ENCODE peak calls at places on chromosomes 2 and 18, in seven cellular contexts. V, N, Y, S, P, X and G are unnamed samples.

GRCh38 chr2:98664323-98664722 is 55.9 kb downstream of the UNC50 start:
- DNase-seq in V (no peak), N (no peak), Y (no peak), S (no peak), P (no peak), X (no peak), G (no peak)

GRCh38 chr2:188676012-188676405 is 298.2 kb upstream of the COL3A1 start:
- DNase-seq in V (no peak), N (no peak), Y (no peak), S (no peak), P (no peak), X (no peak), G (no peak)

GRCh38 chr2:218329027-218329825 is 27.4 kb upstream of the CATIP start:
- DNase-seq in V (no peak), N (no peak), Y (peak), S (no peak), P (no peak), X (no peak), G (no peak)

GRCh38 chr2:46471002-46471583 is 8.3 kb upstream of the TMEM247 start:
- DNase-seq in V (no peak), N (no peak), Y (no peak), S (no peak), P (no peak), X (no peak), G (no peak)

GRCh38 chr2:74602553-74603281 is 45.4 kb downstream of the M1AP start:
- DNase-seq in V (no peak), N (no peak), Y (no peak), S (no peak), P (no peak), X (no peak), G (no peak)

GRCh38 chr18:24018299-24018910 is 3.9 kb downstream of the TTC39C start:
- DNase-seq in V (no peak), N (no peak), Y (no peak), S (no peak), P (no peak), X (no peak), G (no peak)

GRCh38 chr2:86518498-86518897 is 44.7 kb downstream of the CHMP3 start:
- DNase-seq in V (no peak), N (no peak), Y (no peak), S (no peak), P (no peak), X (peak), G (no peak)

GRCh38 chr18:55998071-55998522 is 410.1 kb upstream of the TCF4 start:
- DNase-seq in V (no peak), N (no peak), Y (no peak), S (no peak), P (no peak), X (no peak), G (no peak)

GRCh38 chr18:6431659-6432318 is 17.1 kb upstream of the L3MBTL4 start:
- DNase-seq in V (no peak), N (no peak), Y (no peak), S (no peak), P (no peak), X (no peak), G (no peak)

GRCh38 chr2:231512222-231512621 is 18.0 kb downstream of the NMUR1 start:
- DNase-seq in V (no peak), N (no peak), Y (no peak), S (no peak), P (no peak), X (no peak), G (no peak)

GRCh38 chr2:148730085-148730484 is 85.5 kb downstream of the EPC2 start:
- DNase-seq in V (no peak), N (no peak), Y (no peak), S (no peak), P (no peak), X (no peak), G (no peak)

GRCh38 chr2:3442185-3442584 is 62.7 kb downstream of the TRAPPC12 start:
- DNase-seq in V (no peak), N (no peak), Y (peak), S (no peak), P (no peak), X (no peak), G (no peak)

GRCh38 chr18:63192885-63193349 is 126.7 kb downstream of the BCL2 start:
- DNase-seq in V (no peak), N (no peak), Y (peak), S (no peak), P (no peak), X (no peak), G (no peak)

GRCh38 chr2:116987447-116987846 is 827.0 kb upstream of the DDX18 start:
- DNase-seq in V (no peak), N (no peak), Y (no peak), S (no peak), P (no peak), X (no peak), G (no peak)

GRCh38 chr2:49643149-49643548 is 488.8 kb upstream of the FSHR start:
- DNase-seq in V (no peak), N (no peak), Y (no peak), S (no peak), P (no peak), X (no peak), G (no peak)

GRCh38 chr2:28269019-28269784 is 123.5 kb upstream of the FOSL2 start:
- DNase-seq in V (no peak), N (no peak), Y (no peak), S (no peak), P (peak), X (peak), G (no peak)

GRCh38 chr2:70596739-70597138 is 43.1 kb upstream of the TGFA start:
- DNase-seq in V (no peak), N (no peak), Y (no peak), S (no peak), P (no peak), X (no peak), G (no peak)

GRCh38 chr2:55014962-55015939 is 35.0 kb downstream of the RTN4 start:
- DNase-seq in V (no peak), N (no peak), Y (no peak), S (peak), P (peak), X (peak), G (no peak)

GRCh38 chr2:17636989-17637906 is 96.8 kb downstream of the VSNL1 start:
- DNase-seq in V (no peak), N (no peak), Y (no peak), S (no peak), P (no peak), X (no peak), G (no peak)

GRCh38 chr2:174344716-174345472 is 10.1 kb downstream of the SP9 start:
- DNase-seq in V (peak), N (no peak), Y (no peak), S (no peak), P (no peak), X (peak), G (no peak)

GRCh38 chr2:54608224-54608623 is 115.2 kb upstream of the EML6 start:
- DNase-seq in V (no peak), N (no peak), Y (no peak), S (no peak), P (no peak), X (no peak), G (no peak)

GRCh38 chr2:96788393-96789244 is 27.4 kb upstream of the CNNM3 start:
- DNase-seq in V (no peak), N (no peak), Y (no peak), S (no peak), P (no peak), X (no peak), G (no peak)

GRCh38 chr2:88053301-88053700 is 2.3 kb downstream of the KRCC1 start:
- DNase-seq in V (no peak), N (no peak), Y (no peak), S (no peak), P (no peak), X (no peak), G (no peak)

GRCh38 chr2:240462073-240462703 is 26.7 kb downstream of the GPC1 start:
- DNase-seq in V (no peak), N (peak), Y (no peak), S (no peak), P (no peak), X (no peak), G (no peak)

GRCh38 chr18:57077786-57078552 is 68.9 kb upstream of the BOD1L2 start:
- DNase-seq in V (no peak), N (peak), Y (peak), S (no peak), P (no peak), X (no peak), G (peak)

GRCh38 chr18:22253676-22254075 is 84.3 kb downstream of the GATA6 start:
- DNase-seq in V (no peak), N (no peak), Y (no peak), S (no peak), P (no peak), X (no peak), G (no peak)

GRCh38 chr2:159010340-159010739 is 41.9 kb downstream of the TANC1 start:
- DNase-seq in V (no peak), N (peak), Y (no peak), S (no peak), P (no peak), X (peak), G (no peak)

GRCh38 chr18:22731398-22731797 is 201.7 kb upstream of the RBBP8 start:
- DNase-seq in V (no peak), N (no peak), Y (no peak), S (no peak), P (no peak), X (no peak), G (no peak)

GRCh38 chr2:125267683-125268082 is 1242.6 kb downstream of the CNTNAP5 start:
- DNase-seq in V (no peak), N (no peak), Y (no peak), S (no peak), P (no peak), X (no peak), G (no peak)

GRCh38 chr2:3463156-3463835 is 56.0 kb downstream of the ADI1 start:
- DNase-seq in V (no peak), N (no peak), Y (no peak), S (no peak), P (no peak), X (no peak), G (no peak)

GRCh38 chr2:111068435-111069058 is 52.2 kb upstream of the BCL2L11 start:
- DNase-seq in V (no peak), N (no peak), Y (no peak), S (peak), P (no peak), X (no peak), G (no peak)

GRCh38 chr2:27992787-27993747 is 102.5 kb downstream of the BABAM2 start:
- DNase-seq in V (no peak), N (no peak), Y (no peak), S (no peak), P (no peak), X (peak), G (no peak)

GRCh38 chr2:112621792-112622527 is 23.8 kb upstream of the SLC20A1 start:
- DNase-seq in V (no peak), N (no peak), Y (no peak), S (no peak), P (no peak), X (no peak), G (no peak)

GRCh38 chr2:168801961-168802824 is at the start of gene NOSTRIN:
- DNase-seq in V (no peak), N (no peak), Y (no peak), S (peak), P (peak), X (peak), G (no peak)

GRCh38 chr2:79394485-79394859 is 118.4 kb upstream of the CTNNA2 start:
- DNase-seq in V (no peak), N (no peak), Y (no peak), S (no peak), P (no peak), X (no peak), G (no peak)

GRCh38 chr2:188819011-188819410 is 155.2 kb upstream of the COL3A1 start:
- DNase-seq in V (no peak), N (no peak), Y (no peak), S (no peak), P (no peak), X (no peak), G (no peak)

GRCh38 chr2:127050803-127051115 is 56.2 kb downstream of the BIN1 start:
- DNase-seq in V (no peak), N (peak), Y (no peak), S (no peak), P (no peak), X (no peak), G (peak)

GRCh38 chr2:127051116-127051779 is 55.7 kb downstream of the BIN1 start:
- DNase-seq in V (no peak), N (peak), Y (no peak), S (no peak), P (no peak), X (no peak), G (peak)

GRCh38 chr2:127048969-127049897 is 57.7 kb downstream of the BIN1 start:
- DNase-seq in V (no peak), N (peak), Y (no peak), S (no peak), P (no peak), X (no peak), G (peak)

GRCh38 chr2:127051780-127052067 is 55.2 kb downstream of the BIN1 start:
- DNase-seq in V (no peak), N (no peak), Y (no peak), S (no peak), P (no peak), X (no peak), G (no peak)

GRCh38 chr2:127049927-127050802 is 56.8 kb downstream of the BIN1 start:
- DNase-seq in V (no peak), N (peak), Y (no peak), S (no peak), P (peak), X (peak), G (peak)
- TF ChIP-seq POLR2AphosphoS5 in V (no peak), N (peak), Y (no peak), S (no peak), P (no peak), X (no peak), G (no peak)

GRCh38 chr2:637406-637776 is 39.8 kb downstream of the TMEM18 start:
- DNase-seq in V (no peak), N (no peak), Y (no peak), S (no peak), P (no peak), X (no peak), G (no peak)

GRCh38 chr2:639703-640102 is 37.5 kb downstream of the TMEM18 start:
- DNase-seq in V (no peak), N (no peak), Y (no peak), S (no peak), P (no peak), X (no peak), G (no peak)

GRCh38 chr2:636151-636621 is 41.0 kb downstream of the TMEM18 start:
- DNase-seq in V (no peak), N (peak), Y (no peak), S (no peak), P (no peak), X (no peak), G (no peak)

GRCh38 chr2:636649-637405 is 40.4 kb downstream of the TMEM18 start:
- DNase-seq in V (no peak), N (peak), Y (no peak), S (peak), P (peak), X (peak), G (peak)

DNA sequence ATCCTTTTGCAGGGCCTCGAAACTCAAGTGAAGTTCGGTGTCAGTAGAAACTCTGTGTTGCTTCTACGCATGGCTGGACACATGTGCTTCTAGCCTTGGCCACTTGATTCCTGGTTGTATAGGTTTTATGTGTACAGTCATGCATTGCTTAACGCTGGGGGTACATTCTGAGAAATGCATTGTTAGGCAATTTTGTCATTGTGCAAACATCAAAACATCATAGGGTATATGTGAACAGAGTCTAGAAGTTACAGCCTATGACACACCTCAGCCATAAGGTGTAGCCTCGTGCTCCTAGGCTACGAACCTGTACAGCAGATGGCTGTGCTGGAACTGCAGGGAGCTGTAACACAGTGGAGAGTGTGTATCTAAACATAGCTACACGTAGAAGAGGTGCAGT is 39.4 kb downstream of the TMEM18 start:
- DNase-seq in V (no peak), N (no peak), Y (no peak), S (no peak), P (no peak), X (peak), G (no peak)
- TF ChIP-seq POLR2AphosphoS5 in V (no peak), N (no peak), Y (no peak), S (no peak), P (no peak), X (no peak), G (no peak)

DNA sequence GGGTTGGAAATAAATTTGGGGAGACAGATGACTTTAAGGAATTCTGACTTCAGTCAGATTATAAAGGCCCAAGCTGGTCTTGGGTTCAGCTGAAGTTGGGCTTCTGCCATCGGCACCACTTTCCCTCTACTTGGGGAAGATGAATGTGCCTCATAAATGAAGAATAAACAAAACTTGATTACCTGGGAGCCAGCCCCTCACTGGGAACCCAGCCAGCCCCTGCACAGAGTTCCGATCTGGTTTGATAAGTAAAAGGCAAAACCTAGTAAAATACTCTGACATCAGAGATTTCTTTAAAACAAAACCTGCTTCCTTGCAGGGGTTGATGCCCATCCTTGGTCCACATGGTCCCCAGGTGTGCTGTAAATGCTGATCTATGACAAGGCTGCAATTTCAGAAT is 218.9 kb upstream of the APCDD1 start:
- DNase-seq in V (no peak), N (no peak), Y (no peak), S (no peak), P (no peak), X (no peak), G (no peak)
- TF ChIP-seq POLR2AphosphoS5 in V (no peak), N (no peak), Y (no peak), S (no peak), P (no peak), X (no peak), G (no peak)

DNA sequence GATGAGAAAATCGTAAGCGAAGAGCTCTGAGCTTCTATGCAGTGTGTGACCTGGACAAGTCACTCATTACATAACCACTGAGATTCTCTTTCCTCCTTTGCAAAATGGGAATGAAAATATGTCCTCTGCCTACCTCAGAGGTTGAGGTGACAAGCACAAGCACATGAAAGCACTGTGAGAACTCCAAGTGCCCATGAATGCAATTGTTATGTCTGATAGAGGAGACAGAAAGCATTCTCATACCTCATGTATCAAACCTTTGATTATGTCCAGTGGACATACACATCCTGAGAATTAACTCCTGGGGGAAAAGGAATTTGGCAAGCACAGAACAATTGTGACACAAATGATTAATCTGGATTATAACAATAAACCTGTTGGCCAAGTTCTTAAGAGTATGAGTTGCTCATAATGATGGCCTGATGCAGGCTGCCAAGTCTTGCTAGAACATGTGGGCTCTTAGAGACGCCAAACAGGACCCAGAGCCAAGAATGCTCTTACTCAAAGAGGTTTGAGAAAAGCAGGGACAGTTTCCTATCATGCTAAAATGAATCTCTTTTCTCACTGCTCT is 8.5 kb upstream of the RMDN2 start:
- DNase-seq in V (no peak), N (no peak), Y (no peak), S (peak), P (no peak), X (no peak), G (no peak)
- TF ChIP-seq POLR2AphosphoS5 in V (no peak), N (no peak), Y (no peak), S (peak), P (no peak), X (no peak), G (no peak)

GRCh38 chr2:63888490-63889402 is 47.0 kb downstream of the UGP2 start:
- DNase-seq in V (peak), N (no peak), Y (peak), S (peak), P (peak), X (peak), G (no peak)
- TF ChIP-seq POLR2AphosphoS5 in V (no peak), N (no peak), Y (no peak), S (no peak), P (no peak), X (peak), G (no peak)

DNA sequence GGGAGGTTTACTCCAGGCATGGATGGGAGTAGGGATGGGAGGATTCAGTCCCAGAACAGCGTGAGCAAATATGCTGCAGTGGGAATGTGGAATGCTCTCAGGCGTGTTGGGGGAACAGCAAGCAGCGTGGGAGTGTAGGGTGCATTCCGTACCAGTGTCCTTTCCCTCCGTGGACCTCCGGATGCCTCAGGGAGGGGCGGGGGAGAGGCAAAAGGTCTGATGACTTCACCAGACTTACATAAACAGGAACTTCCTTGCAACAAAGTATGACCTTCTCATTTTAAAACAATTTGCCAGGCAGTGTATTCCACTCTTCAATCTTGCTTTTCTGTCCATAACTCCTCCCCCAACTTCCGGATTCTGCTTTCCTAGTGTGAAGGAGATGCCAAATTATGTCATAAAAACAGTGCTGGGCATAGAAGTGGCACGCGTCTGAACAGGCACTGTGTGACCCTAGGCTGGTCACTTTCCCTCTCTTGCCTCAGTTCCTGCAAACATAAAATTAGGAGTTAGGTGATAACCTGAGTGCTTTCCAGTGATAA is 36.9 kb downstream of the RPL37A start:
- DNase-seq in V (no peak), N (no peak), Y (no peak), S (peak), P (no peak), X (peak), G (no peak)
- TF ChIP-seq POLR2AphosphoS5 in V (no peak), N (peak), Y (no peak), S (peak), P (no peak), X (no peak), G (no peak)